ENCODE peak calls at places on chromosomes 4 and X, in four cellular contexts. One of them, this sample, is unnamed.

GRCh38 chrX:12950851-12951589 is 23.9 kb upstream of the TMSB4X start:
- DNase-seq in omental fat pad: no peak
- DNase-seq in activated T-cell treated with anti-CD3 and anti-CD28 coated beads for 1 hour: peak
- DNase-seq in progenitor cell of endocrine pancreas: no peak
- DNase-seq in this sample: no peak

GRCh38 chrX:139828830-139829229 is 104.0 kb downstream of the ATP11C start:
- DNase-seq in activated T-cell treated with anti-CD3 and anti-CD28 coated beads for 1 hour: no peak
- DNase-seq in progenitor cell of endocrine pancreas: no peak
- DNase-seq in omental fat pad: no peak
- DNase-seq in this sample: no peak

GRCh38 chr4:2186133-2186864 is 55.6 kb downstream of the HAUS3 start:
- DNase-seq in activated T-cell treated with anti-CD3 and anti-CD28 coated beads for 1 hour: no peak
- DNase-seq in progenitor cell of endocrine pancreas: peak
- DNase-seq in omental fat pad: no peak
- DNase-seq in this sample: no peak

GRCh38 chr4:98845960-98846359 is 83.0 kb downstream of the EIF4E start:
- DNase-seq in activated T-cell treated with anti-CD3 and anti-CD28 coated beads for 1 hour: no peak
- DNase-seq in omental fat pad: no peak
- DNase-seq in progenitor cell of endocrine pancreas: no peak
- DNase-seq in this sample: no peak

GRCh38 chr4:2071912-2072867 is 13.1 kb downstream of the NAT8L start:
- DNase-seq in progenitor cell of endocrine pancreas: no peak
- DNase-seq in activated T-cell treated with anti-CD3 and anti-CD28 coated beads for 1 hour: no peak
- DNase-seq in omental fat pad: no peak
- DNase-seq in this sample: peak

GRCh38 chr4:89434364-89434988 is 126.9 kb upstream of the GPRIN3 start:
- DNase-seq in progenitor cell of endocrine pancreas: no peak
- DNase-seq in omental fat pad: no peak
- DNase-seq in activated T-cell treated with anti-CD3 and anti-CD28 coated beads for 1 hour: no peak
- DNase-seq in this sample: no peak

GRCh38 chr4:93066746-93067145 is 761.8 kb upstream of the ATOH1 start:
- DNase-seq in omental fat pad: no peak
- DNase-seq in progenitor cell of endocrine pancreas: no peak
- DNase-seq in activated T-cell treated with anti-CD3 and anti-CD28 coated beads for 1 hour: no peak
- DNase-seq in this sample: no peak

GRCh38 chrX:152926279-152926678 is 28.4 kb downstream of the ZNF185 start:
- DNase-seq in progenitor cell of endocrine pancreas: peak
- DNase-seq in omental fat pad: no peak
- DNase-seq in activated T-cell treated with anti-CD3 and anti-CD28 coated beads for 1 hour: peak
- DNase-seq in this sample: no peak